ENCODE peak calls at places on chromosomes 6 and 20, in eight cellular contexts. V, S, J, G, D, I, F and Z are unnamed samples.

GRCh38 chr20:46810442-46811327 is 84.0 kb upstream of the EYA2 start:
- DNase-seq in V (no peak), S (no peak), J (no peak), G (no peak), D (no peak), I (no peak), F (no peak), Z (no peak)

GRCh38 chr20:45874576-45874975 is 6.5 kb upstream of the ZSWIM1 start:
- DNase-seq in V (no peak), S (no peak), J (no peak), G (no peak), D (no peak), I (no peak), F (no peak), Z (no peak)

GRCh38 chr6:166050559-166050958 is 117.1 kb downstream of the TBXT start:
- DNase-seq in V (no peak), S (no peak), J (no peak), G (no peak), D (no peak), I (no peak), F (no peak), Z (no peak)

GRCh38 chr6:66340736-66341135 is 633.7 kb upstream of the EYS start:
- DNase-seq in V (no peak), S (no peak), J (no peak), G (no peak), D (no peak), I (no peak), F (no peak), Z (no peak)

GRCh38 chr20:38673731-38674177 is 50.5 kb upstream of the SLC32A1 start:
- DNase-seq in V (no peak), S (no peak), J (no peak), G (no peak), D (no peak), I (no peak), F (peak), Z (no peak)

GRCh38 chr6:64750910-64751309 is 956.1 kb downstream of the EYS start:
- DNase-seq in V (no peak), S (no peak), J (no peak), G (no peak), D (no peak), I (no peak), F (no peak), Z (no peak)

GRCh38 chr6:56775498-56776166 is 132.9 kb upstream of the DST start:
- DNase-seq in V (no peak), S (no peak), J (no peak), G (no peak), D (no peak), I (no peak), F (no peak), Z (no peak)

GRCh38 chr6:6881438-6882267 is 226.1 kb upstream of the RREB1 start:
- DNase-seq in V (no peak), S (no peak), J (no peak), G (no peak), D (no peak), I (no peak), F (no peak), Z (no peak)

GRCh38 chr6:164911873-164912580 is 397.4 kb downstream of the C6orf118 start:
- DNase-seq in V (no peak), S (no peak), J (no peak), G (no peak), D (no peak), I (no peak), F (no peak), Z (no peak)

GRCh38 chr6:36028887-36029324 is 1.3 kb downstream of the MAPK14 start:
- DNase-seq in V (peak), S (peak), J (peak), G (peak), D (peak), I (peak), F (peak), Z (no peak)

GRCh38 chr6:84082693-84083265 is 49.2 kb downstream of the MRAP2 start:
- DNase-seq in V (no peak), S (no peak), J (no peak), G (no peak), D (no peak), I (no peak), F (no peak), Z (no peak)

GRCh38 chr6:45637611-45638257 is 260.0 kb upstream of the SUPT3H start:
- DNase-seq in V (no peak), S (peak), J (no peak), G (peak), D (no peak), I (no peak), F (no peak), Z (no peak)

GRCh38 chr6:124670801-124671200 is 291.4 kb upstream of the RNF217 start:
- DNase-seq in V (no peak), S (no peak), J (no peak), G (no peak), D (no peak), I (no peak), F (no peak), Z (no peak)

GRCh38 chr6:69005194-69005593 is 370.1 kb downstream of the ADGRB3 start:
- DNase-seq in V (no peak), S (no peak), J (peak), G (no peak), D (no peak), I (no peak), F (no peak), Z (no peak)

GRCh38 chr6:145756170-145756662 is 20.9 kb upstream of the EPM2A start:
- DNase-seq in V (no peak), S (no peak), J (no peak), G (no peak), D (no peak), I (peak), F (no peak), Z (no peak)

GRCh38 chr6:48986803-48987202 is 476.2 kb downstream of the MMUT start:
- DNase-seq in V (no peak), S (peak), J (no peak), G (no peak), D (no peak), I (no peak), F (no peak), Z (no peak)

GRCh38 chr6:119881416-119881815 is 531.9 kb upstream of the MAN1A1 start:
- DNase-seq in V (no peak), S (no peak), J (no peak), G (no peak), D (no peak), I (no peak), F (no peak), Z (no peak)

GRCh38 chr6:66103354-66103753 is 396.3 kb upstream of the EYS start:
- DNase-seq in V (no peak), S (no peak), J (no peak), G (no peak), D (no peak), I (no peak), F (no peak), Z (no peak)

GRCh38 chr6:119334535-119335264 is 14.9 kb downstream of the MAN1A1 start:
- DNase-seq in V (no peak), S (no peak), J (no peak), G (no peak), D (no peak), I (no peak), F (no peak), Z (no peak)

GRCh38 chr6:121627761-121628160 is 192.3 kb downstream of the GJA1 start:
- DNase-seq in V (no peak), S (no peak), J (peak), G (no peak), D (no peak), I (peak), F (no peak), Z (no peak)

GRCh38 chr6:136793348-136793747 is 1.1 kb upstream of the MAP3K5 start:
- DNase-seq in V (no peak), S (no peak), J (no peak), G (no peak), D (no peak), I (no peak), F (no peak), Z (no peak)

GRCh38 chr20:45905505-45906079 is 6.4 kb downstream of the PLTP start:
- DNase-seq in V (no peak), S (no peak), J (peak), G (no peak), D (no peak), I (peak), F (no peak), Z (no peak)

GRCh38 chr6:23213193-23213592 is 643.8 kb downstream of the HDGFL1 start:
- DNase-seq in V (no peak), S (no peak), J (no peak), G (no peak), D (no peak), I (no peak), F (no peak), Z (no peak)

GRCh38 chr20:44835661-44836221 is 25.4 kb upstream of the RIMS4 start:
- DNase-seq in V (no peak), S (no peak), J (no peak), G (no peak), D (no peak), I (no peak), F (no peak), Z (no peak)

GRCh38 chr20:54766483-54766882 is 291.1 kb downstream of the DOK5 start:
- DNase-seq in V (no peak), S (no peak), J (no peak), G (no peak), D (no peak), I (no peak), F (no peak), Z (no peak)

GRCh38 chr20:15899972-15900371 is 673.3 kb downstream of the KIF16B start:
- DNase-seq in V (no peak), S (no peak), J (no peak), G (no peak), D (no peak), I (no peak), F (no peak), Z (no peak)

GRCh38 chr6:129135421-129135820 is 252.5 kb downstream of the LAMA2 start:
- DNase-seq in V (no peak), S (no peak), J (no peak), G (no peak), D (no peak), I (no peak), F (no peak), Z (no peak)

GRCh38 chr6:129133770-129134192 is 250.8 kb downstream of the LAMA2 start:
- DNase-seq in V (no peak), S (no peak), J (no peak), G (no peak), D (no peak), I (no peak), F (no peak), Z (no peak)

GRCh38 chr6:129134535-129134934 is 251.6 kb downstream of the LAMA2 start:
- DNase-seq in V (no peak), S (no peak), J (no peak), G (no peak), D (no peak), I (no peak), F (no peak), Z (no peak)

GRCh38 chr6:129136751-129137150 is 253.8 kb downstream of the LAMA2 start:
- DNase-seq in V (no peak), S (no peak), J (no peak), G (no peak), D (no peak), I (no peak), F (no peak), Z (no peak)

GRCh38 chr6:129131282-129131681 is 248.3 kb downstream of the LAMA2 start:
- DNase-seq in V (peak), S (no peak), J (no peak), G (peak), D (peak), I (peak), F (no peak), Z (no peak)
- TF ChIP-seq POLR2A in V (no peak), S (no peak), J (no peak), G (no peak), D (no peak), I (no peak), F (no peak), Z (no peak)

DNA sequence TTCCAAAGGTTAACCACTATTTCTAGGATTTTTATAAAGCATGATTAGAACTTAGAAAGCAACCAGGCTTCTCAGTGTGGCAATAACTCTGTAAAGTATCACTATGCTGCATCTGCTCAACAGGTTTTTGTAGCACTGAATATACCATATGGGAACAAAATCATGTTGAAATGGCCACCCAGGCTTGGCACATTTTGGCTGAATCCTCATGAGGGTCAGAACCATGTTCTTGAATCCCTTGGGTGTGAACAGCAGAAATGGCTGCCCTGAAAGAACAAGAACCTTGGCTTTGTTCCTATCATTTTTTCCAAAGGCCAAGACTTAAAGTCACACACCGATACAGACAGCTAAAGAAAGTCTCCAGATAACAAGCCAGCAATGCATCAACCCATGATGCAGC is 283.0 kb upstream of the NOX3 start:
- DNase-seq in V (no peak), S (no peak), J (no peak), G (no peak), D (no peak), I (no peak), F (peak), Z (no peak)
- TF ChIP-seq POLR2A in V (no peak), S (no peak), J (no peak), G (no peak), D (no peak), I (no peak), F (no peak), Z (no peak)

GRCh38 chr6:52518279-52518944 is 58.4 kb downstream of the TRAM2 start:
- DNase-seq in V (no peak), S (no peak), J (no peak), G (no peak), D (no peak), I (no peak), F (no peak), Z (no peak)
- TF ChIP-seq POLR2A in V (no peak), S (no peak), J (no peak), G (no peak), D (no peak), I (no peak), F (no peak), Z (no peak)

GRCh38 chr6:30804333-30804732 is 60.0 kb upstream of the IER3 start:
- DNase-seq in V (no peak), S (no peak), J (no peak), G (no peak), D (no peak), I (no peak), F (no peak), Z (no peak)

GRCh38 chr6:30801950-30802349 is 57.6 kb upstream of the IER3 start:
- DNase-seq in V (no peak), S (no peak), J (no peak), G (no peak), D (no peak), I (no peak), F (no peak), Z (no peak)

GRCh38 chr6:30810813-30811329 is 66.5 kb upstream of the IER3 start:
- DNase-seq in V (no peak), S (peak), J (no peak), G (no peak), D (peak), I (no peak), F (no peak), Z (no peak)

GRCh38 chr6:30802731-30803130 is 58.4 kb upstream of the IER3 start:
- DNase-seq in V (no peak), S (no peak), J (no peak), G (no peak), D (no peak), I (no peak), F (no peak), Z (no peak)

DNA sequence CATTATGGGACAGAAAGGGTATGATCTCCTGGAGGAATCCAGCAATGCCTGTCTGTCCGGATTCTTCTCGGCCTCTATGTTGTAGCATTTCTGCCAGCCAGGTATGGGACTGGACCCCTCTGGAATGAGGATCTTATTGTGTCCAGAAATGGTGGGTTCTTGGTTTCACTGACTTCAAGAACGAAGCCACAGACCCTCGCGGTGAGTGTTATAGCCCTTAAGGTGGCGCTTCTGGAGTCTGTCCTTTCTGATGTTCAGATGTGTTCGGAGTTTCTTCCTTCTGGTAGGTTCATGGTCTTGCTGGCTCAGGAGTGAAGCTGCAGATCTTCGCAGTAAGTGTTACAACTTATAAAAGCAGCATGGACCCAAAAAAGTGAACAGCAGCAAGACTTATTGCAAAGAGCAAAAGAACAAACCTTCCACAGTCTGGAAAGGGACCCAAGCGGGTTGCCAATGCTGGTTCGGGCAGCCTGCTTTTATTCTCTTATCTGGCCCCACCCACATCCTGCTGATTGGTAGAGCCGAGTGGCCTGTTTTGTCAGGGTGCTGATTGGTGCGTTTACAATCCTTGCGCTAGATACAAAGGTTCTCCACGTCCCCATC is 62.3 kb upstream of the IER3 start:
- DNase-seq in V (no peak), S (no peak), J (peak), G (no peak), D (no peak), I (no peak), F (no peak), Z (no peak)
- TF ChIP-seq POLR2A in V (no peak), S (no peak), J (no peak), G (no peak), D (no peak), I (no peak), F (peak), Z (no peak)

GRCh38 chr6:26044140-26045045 is 42.8 kb upstream of the HFE start:
- DNase-seq in V (no peak), S (peak), J (peak), G (no peak), D (peak), I (peak), F (no peak), Z (no peak)
- TF ChIP-seq POLR2A in V (no peak), S (no peak), J (peak), G (no peak), D (no peak), I (no peak), F (no peak), Z (peak)

GRCh38 chr6:53920881-53921280 is 126.1 kb downstream of the LRRC1 start:
- DNase-seq in V (no peak), S (no peak), J (no peak), G (no peak), D (no peak), I (no peak), F (no peak), Z (no peak)
- TF ChIP-seq POLR2A in V (no peak), S (no peak), J (no peak), G (no peak), D (no peak), I (no peak), F (no peak), Z (no peak)